ENCODE peak calls at places on chromosome 14, in five cellular contexts. Q is upper lobe of left lung, O is fibroblast of mammary gland, I is transverse colon, L is mucosa of descending colon. M is an unnamed sample.

GRCh38 chr14:53842938-53843337 is 113.7 kb downstream of the BMP4 start:
- DNase-seq in Q (no peak), L (no peak), I (no peak), O (no peak), M (no peak)

GRCh38 chr14:102828201-102828600 is 51.0 kb downstream of the TRAF3 start:
- DNase-seq in L (no peak), O (no peak), I (no peak), Q (no peak), M (no peak)

GRCh38 chr14:33589334-33589733 is 361.5 kb downstream of the EGLN3 start:
- DNase-seq in O (peak), I (no peak), Q (no peak), L (no peak), M (peak)

GRCh38 chr14:75718199-75718598 is 57.2 kb downstream of the TTLL5 start:
- DNase-seq in I (no peak), Q (no peak), L (no peak), O (no peak), M (no peak)

GRCh38 chr14:101028971-101029667 is 125.6 kb upstream of the RTL1 start:
- DNase-seq in L (no peak), O (no peak), I (no peak), Q (no peak), M (no peak)

GRCh38 chr14:96902004-96902403 is 104.8 kb downstream of the VRK1 start:
- DNase-seq in I (no peak), L (no peak), O (no peak), Q (no peak), M (peak)

GRCh38 chr14:50997712-50998111 is 53.4 kb upstream of the PYGL start:
- DNase-seq in L (no peak), Q (no peak), O (no peak), I (no peak), M (no peak)

GRCh38 chr14:92990456-92991430 is 67.8 kb downstream of the CHGA start:
- DNase-seq in I (no peak), O (no peak), Q (no peak), L (peak), M (no peak)

GRCh38 chr14:89674906-89675305 is 257.9 kb upstream of the FOXN3 start:
- DNase-seq in Q (no peak), O (peak), L (no peak), I (no peak), M (no peak)

GRCh38 chr14:56248442-56248841 is 130.2 kb downstream of the PELI2 start:
- DNase-seq in I (no peak), O (no peak), L (no peak), Q (no peak), M (no peak)

GRCh38 chr14:91369628-91370445 is 47.8 kb downstream of the CCDC88C start:
- DNase-seq in Q (no peak), L (no peak), I (no peak), O (no peak), M (no peak)

GRCh38 chr14:105526781-105527380 is 498 bp downstream of the TMEM121 start:
- DNase-seq in O (no peak), I (no peak), L (peak), Q (no peak), M (no peak)
- H3K4me3 ChIP-seq in O (peak), I (peak), L (no peak), Q (peak), M (peak)

GRCh38 chr14:21105095-21105494 is 4.2 kb downstream of the TMEM253 start:
- DNase-seq in Q (no peak), L (no peak), O (no peak), I (no peak), M (no peak)
- H3K4me3 ChIP-seq in Q (no peak), L (no peak), O (no peak), I (no peak), M (no peak)

GRCh38 chr14:73762375-73762822 is 48.2 kb upstream of the PNMA1 start:
- DNase-seq in O (no peak), L (no peak), I (peak), Q (no peak), M (no peak)
- H3K4me3 ChIP-seq in O (no peak), L (no peak), I (no peak), Q (no peak), M (no peak)

GRCh38 chr14:104460920-104461651 is 118.5 kb upstream of the C14orf180 start:
- DNase-seq in L (no peak), Q (peak), I (no peak), O (no peak), M (peak)
- H3K4me3 ChIP-seq in L (no peak), Q (no peak), I (no peak), O (no peak), M (no peak)

GRCh38 chr14:20878695-20879094 is 12.5 kb upstream of the RNASE3 start:
- DNase-seq in I (no peak), Q (no peak), O (no peak), L (no peak), M (no peak)

GRCh38 chr14:20873370-20874177 is 17.6 kb upstream of the RNASE3 start:
- DNase-seq in I (peak), L (peak), O (peak), Q (peak), M (no peak)
- H3K4me3 ChIP-seq in I (no peak), L (no peak), O (peak), Q (no peak), M (no peak)

GRCh38 chr14:20329355-20329754 is 3.7 kb downstream of the CCNB1IP1 start:
- DNase-seq in O (no peak), Q (no peak), L (no peak), I (no peak), M (no peak)
- H3K4me3 ChIP-seq in O (no peak), Q (no peak), L (no peak), I (no peak), M (no peak)

DNA sequence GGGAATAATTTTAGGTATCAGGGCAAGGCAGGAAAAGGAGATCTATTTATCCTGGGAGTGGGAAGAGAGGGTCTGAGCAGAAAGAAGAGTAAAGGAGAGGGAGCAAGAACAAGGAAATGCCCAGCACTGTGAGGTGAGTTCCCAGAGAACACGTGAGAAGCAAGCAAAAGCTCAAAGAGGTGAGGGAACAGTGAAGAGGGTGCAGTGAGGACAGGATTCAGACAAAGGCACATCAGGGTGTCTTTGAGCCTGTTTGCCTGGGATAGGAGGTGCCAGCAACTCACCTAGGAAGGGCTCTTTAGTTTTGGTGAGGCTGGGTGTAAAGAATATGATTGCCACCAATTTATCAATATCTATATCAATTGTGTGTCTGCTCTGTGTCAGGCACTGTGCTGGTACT is 88.9 kb upstream of the NRXN3 start:
- DNase-seq in I (no peak), Q (no peak), L (no peak), O (no peak), M (no peak)
- H3K4me3 ChIP-seq in I (no peak), Q (no peak), L (no peak), O (no peak), M (no peak)

GRCh38 chr14:60720962-60721330 is 3.2 kb downstream of the SIX4 start:
- DNase-seq in O (no peak), Q (no peak), I (no peak), L (no peak), M (no peak)

GRCh38 chr14:60722163-60722835 is 1.9 kb downstream of the SIX4 start:
- DNase-seq in L (no peak), O (peak), I (peak), Q (no peak), M (no peak)

GRCh38 chr14:60720391-60720790 is 3.8 kb downstream of the SIX4 start:
- DNase-seq in Q (no peak), L (no peak), I (no peak), O (no peak), M (no peak)

GRCh38 chr14:60722836-60723217 is 1.3 kb downstream of the SIX4 start:
- DNase-seq in L (no peak), Q (peak), I (peak), O (peak), M (no peak)

DNA sequence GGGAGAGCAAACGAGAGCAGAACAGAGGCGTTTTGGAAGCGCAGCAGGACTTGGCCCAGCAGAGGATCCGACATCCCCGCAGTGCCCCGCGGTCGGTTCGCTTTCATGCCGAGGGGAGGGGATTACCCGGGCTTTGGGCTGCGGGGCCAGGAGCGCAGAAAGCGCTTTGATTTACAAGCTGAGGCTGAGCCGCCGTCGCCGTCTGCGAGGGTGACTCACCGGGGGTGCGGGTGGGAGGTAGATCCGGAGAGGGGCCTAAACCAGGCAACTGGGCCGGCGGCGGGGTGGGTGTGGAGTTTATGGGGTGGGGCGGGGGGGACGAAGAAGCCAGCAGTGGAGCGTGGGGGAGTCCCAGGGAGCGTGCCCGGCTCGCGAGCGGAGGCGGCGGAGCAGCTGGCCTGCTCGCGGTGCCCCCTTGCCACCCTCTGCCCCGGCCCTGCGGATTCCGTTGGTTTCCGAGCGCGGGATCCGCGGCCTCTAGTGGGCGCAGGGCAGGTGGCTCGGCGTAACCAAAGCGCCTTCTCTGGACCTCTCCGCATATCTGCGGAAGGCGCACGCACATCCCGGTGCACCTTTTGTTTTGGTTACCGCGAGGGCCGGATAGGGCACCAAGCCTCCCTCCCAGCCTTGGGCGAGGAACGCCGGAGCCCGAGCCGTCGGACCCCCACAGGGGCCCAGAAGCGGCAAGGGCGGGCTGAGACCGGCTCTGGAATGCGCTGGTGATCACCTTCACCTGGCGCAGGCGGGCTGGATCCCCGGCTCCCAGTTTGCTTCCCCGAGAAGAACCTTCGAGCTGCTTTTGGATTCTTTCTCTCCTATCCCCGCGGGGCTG is 2.6 kb downstream of the SIX4 start:
- DNase-seq in I (peak), O (peak), Q (peak), L (peak), M (no peak)
- H3K4me3 ChIP-seq in I (peak), O (peak), Q (no peak), L (no peak), M (peak)

DNA sequence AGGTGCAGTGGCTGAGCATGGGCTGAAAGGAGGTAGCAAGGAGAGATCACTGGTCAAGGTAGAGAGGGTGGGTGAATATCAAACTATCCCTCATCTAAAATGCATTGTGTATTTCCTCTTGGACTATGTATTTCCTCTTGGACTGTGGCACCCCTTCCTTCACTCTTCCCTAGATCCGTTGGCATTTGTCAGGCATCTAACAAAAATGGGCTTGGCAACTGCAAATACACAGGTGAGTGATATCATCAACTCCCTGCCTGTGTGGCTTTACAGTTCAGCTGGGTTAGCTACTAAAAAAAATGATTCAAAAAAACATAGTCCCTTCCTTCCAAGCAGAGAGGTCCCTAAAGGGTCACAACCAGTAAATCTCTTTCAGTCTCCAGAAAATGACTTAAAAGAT is 142.8 kb upstream of the FUT8 start:
- DNase-seq in Q (no peak), I (no peak), L (no peak), O (no peak), M (no peak)
- H3K4me3 ChIP-seq in Q (no peak), I (no peak), L (no peak), O (no peak), M (no peak)

GRCh38 chr14:68744613-68745012 is 48.3 kb downstream of the ZFP36L1 start:
- DNase-seq in L (no peak), Q (no peak), O (no peak), I (no peak), M (no peak)

GRCh38 chr14:68740798-68741480 is 51.9 kb downstream of the ZFP36L1 start:
- DNase-seq in I (no peak), Q (no peak), L (no peak), O (no peak), M (no peak)

GRCh38 chr14:68739701-68740100 is 53.2 kb downstream of the ZFP36L1 start:
- DNase-seq in I (no peak), O (no peak), L (no peak), Q (no peak), M (no peak)

GRCh38 chr14:68741481-68741799 is 51.4 kb downstream of the ZFP36L1 start:
- DNase-seq in L (no peak), O (no peak), I (no peak), Q (no peak), M (no peak)

DNA sequence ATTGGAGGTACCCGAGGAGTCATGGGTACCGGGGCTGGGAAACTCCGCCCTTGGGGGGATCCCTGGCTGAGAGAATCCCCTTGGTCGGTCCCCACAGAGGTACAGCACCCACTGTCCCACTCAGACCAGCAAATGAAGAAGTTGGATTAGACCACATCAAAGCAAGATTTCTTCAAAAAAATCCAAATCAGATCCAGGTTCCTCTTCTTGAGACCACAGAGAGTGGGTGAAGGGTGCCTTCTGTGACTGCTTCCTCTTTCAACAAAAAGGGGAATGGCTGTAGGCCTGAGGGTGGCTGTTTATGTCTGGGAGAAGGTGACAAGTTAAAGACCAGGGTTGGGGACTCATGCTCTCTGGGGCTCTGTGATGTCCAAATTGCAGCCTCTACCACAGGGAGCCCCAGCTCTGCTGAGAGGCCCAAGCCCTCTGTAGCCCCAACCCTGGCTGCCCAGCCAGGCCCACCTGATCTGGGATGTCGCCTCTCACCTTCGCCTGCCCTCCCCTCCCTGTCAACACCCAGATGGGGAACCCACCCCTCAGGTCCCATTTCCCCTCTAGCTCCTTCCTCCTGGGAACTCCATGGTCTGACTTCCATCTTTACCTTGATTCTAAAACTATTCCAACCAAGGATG is 50.9 kb downstream of the ZFP36L1 start:
- DNase-seq in L (no peak), O (no peak), I (no peak), Q (peak), M (no peak)
- H3K4me3 ChIP-seq in L (no peak), O (no peak), I (no peak), Q (no peak), M (no peak)